ENCODE peak calls at places on chromosomes 6 and 20, in four cellular contexts. A is GM12878, Y is K562, C is GM12891. O is an unnamed sample.

GRCh38 chr6:21101694-21102093 is 491.9 kb upstream of the SOX4 start:
- DNase-seq in C (no peak), Y (peak), A (no peak), O (no peak)

GRCh38 chr20:31707994-31708744 is 14.5 kb downstream of the BCL2L1 start:
- DNase-seq in A (no peak), Y (peak), C (no peak), O (peak)

GRCh38 chr20:46010491-46011405 is 2.0 kb downstream of the MMP9 start:
- DNase-seq in A (no peak), Y (no peak), C (no peak), O (no peak)

GRCh38 chr6:134196568-134197301 is 121.2 kb downstream of the SGK1 start:
- DNase-seq in A (no peak), Y (peak), C (no peak), O (no peak)

GRCh38 chr6:105774247-105774646 is 311.9 kb upstream of the PRDM1 start:
- DNase-seq in C (no peak), A (no peak), Y (no peak), O (no peak)

GRCh38 chr20:60921021-60921622 is 330.9 kb upstream of the CDH4 start:
- DNase-seq in C (no peak), A (no peak), Y (peak), O (no peak)

GRCh38 chr6:137978252-137978896 is 111.3 kb downstream of the TNFAIP3 start:
- DNase-seq in A (peak), C (no peak), Y (peak), O (no peak)

GRCh38 chr6:9647043-9647520 is 767.8 kb downstream of the TFAP2A start:
- DNase-seq in C (no peak), A (no peak), Y (no peak), O (no peak)

GRCh38 chr20:49768204-49769124 is 44.2 kb upstream of the SLC9A8 start:
- DNase-seq in Y (no peak), A (peak), C (no peak), O (peak)

GRCh38 chr6:90701146-90701781 is 114.4 kb upstream of the MAP3K7 start:
- DNase-seq in A (no peak), Y (peak), C (no peak), O (peak)

GRCh38 chr6:15501806-15502450 is 160.9 kb downstream of the DTNBP1 start:
- DNase-seq in Y (no peak), A (no peak), C (no peak), O (no peak)

GRCh38 chr6:97626586-97627441 is 343.8 kb upstream of the MMS22L start:
- DNase-seq in Y (no peak), A (no peak), C (no peak), O (no peak)

GRCh38 chr6:81487489-81487888 is 265.0 kb downstream of the TENT5A start:
- DNase-seq in C (no peak), Y (no peak), A (no peak), O (no peak)

GRCh38 chr6:82410151-82410621 is 46.6 kb downstream of the TPBG start:
- DNase-seq in A (no peak), Y (no peak), C (no peak), O (no peak)

GRCh38 chr20:52936368-52936986 is 35.7 kb upstream of the TSHZ2 start:
- DNase-seq in Y (no peak), C (no peak), A (no peak), O (no peak)

GRCh38 chr6:15518878-15519277 is 143.9 kb downstream of the DTNBP1 start:
- DNase-seq in A (no peak), Y (no peak), C (no peak), O (no peak)

GRCh38 chr6:148987982-148988381 is 241.2 kb downstream of the UST start:
- DNase-seq in Y (no peak), C (no peak), A (no peak), O (no peak)

GRCh38 chr6:13248053-13248452 is 80.3 kb downstream of the TBC1D7 start:
- DNase-seq in Y (no peak), A (no peak), C (no peak), O (no peak)

GRCh38 chr6:34302929-34303328 is 54.1 kb upstream of the SMIM29 start:
- DNase-seq in C (no peak), Y (no peak), A (no peak), O (no peak)

GRCh38 chr6:6749791-6750434 is 161.4 kb downstream of the LY86 start:
- DNase-seq in A (no peak), C (no peak), Y (peak), O (peak)

GRCh38 chr20:60512436-60512835 is 554.2 kb downstream of the CDH26 start:
- DNase-seq in C (no peak), Y (no peak), A (no peak), O (no peak)

GRCh38 chr6:36028088-36028886 is 679 bp downstream of the MAPK14 start:
- DNase-seq in C (no peak), Y (peak), A (no peak), O (no peak)

GRCh38 chr20:46212252-46212651 is 94.1 kb downstream of the CD40 start:
- DNase-seq in Y (no peak), C (no peak), A (no peak), O (no peak)

GRCh38 chr6:46932941-46933340 is 11.2 kb upstream of the ADGRF5 start:
- DNase-seq in Y (no peak), C (no peak), A (no peak), O (no peak)

GRCh38 chr20:9408422-9409300 is 105.7 kb upstream of the LAMP5 start:
- DNase-seq in Y (no peak), C (no peak), A (no peak), O (no peak)

GRCh38 chr20:51542894-51543788 is 622 bp upstream of the NFATC2 start:
- DNase-seq in Y (no peak), A (no peak), C (no peak), O (no peak)

GRCh38 chr6:128487746-128488145 is 32.7 kb downstream of the PTPRK start:
- DNase-seq in A (no peak), C (no peak), Y (no peak), O (no peak)

GRCh38 chr6:134175532-134176282 is 123.3 kb upstream of the SLC2A12 start:
- DNase-seq in C (no peak), Y (peak), A (no peak), O (no peak)

GRCh38 chr6:20319520-20320357 is 81.9 kb upstream of the E2F3 start:
- DNase-seq in A (peak), C (peak), Y (no peak), O (peak)

GRCh38 chr20:20489054-20489453 is 121.2 kb downstream of the INSM1 start:
- DNase-seq in Y (no peak), A (peak), C (no peak), O (no peak)

GRCh38 chr20:20488388-20488787 is 120.5 kb downstream of the INSM1 start:
- DNase-seq in Y (no peak), C (no peak), A (no peak), O (no peak)

GRCh38 chr20:20490673-20491072 is 122.8 kb downstream of the INSM1 start:
- DNase-seq in A (no peak), Y (no peak), C (no peak), O (no peak)

GRCh38 chr20:20489623-20490341 is 121.9 kb downstream of the INSM1 start:
- DNase-seq in Y (no peak), A (no peak), C (no peak), O (no peak)

DNA sequence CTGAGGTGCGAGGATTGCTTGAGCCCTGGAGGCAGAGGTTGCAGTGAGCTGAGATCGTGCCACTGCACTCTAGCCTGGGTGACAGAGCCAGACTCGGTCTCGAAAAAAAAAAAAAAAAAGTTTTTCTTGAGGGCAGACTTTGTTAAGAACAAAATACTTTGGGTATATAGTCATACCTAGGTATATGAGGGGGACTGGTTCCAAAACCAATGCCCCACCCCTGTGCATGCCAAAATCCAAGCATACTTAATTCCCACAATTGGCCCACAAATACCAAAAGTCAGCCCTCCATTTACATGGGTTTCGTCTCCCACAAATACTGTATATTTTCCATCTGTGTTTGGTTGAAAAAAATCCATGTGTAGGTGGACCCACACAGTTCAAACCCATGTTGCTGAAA is 119.9 kb downstream of the INSM1 start:
- DNase-seq in Y (no peak), C (no peak), A (no peak), O (no peak)
- TF ChIP-seq SPI1 in Y (no peak), C (no peak), A (no peak), O (no peak)

GRCh38 chr20:33783818-33784217 is 27.3 kb upstream of the CHMP4B start:
- DNase-seq in C (no peak), Y (no peak), A (no peak), O (peak)
- TF ChIP-seq SPI1 in C (no peak), Y (no peak), A (no peak), O (no peak)

DNA sequence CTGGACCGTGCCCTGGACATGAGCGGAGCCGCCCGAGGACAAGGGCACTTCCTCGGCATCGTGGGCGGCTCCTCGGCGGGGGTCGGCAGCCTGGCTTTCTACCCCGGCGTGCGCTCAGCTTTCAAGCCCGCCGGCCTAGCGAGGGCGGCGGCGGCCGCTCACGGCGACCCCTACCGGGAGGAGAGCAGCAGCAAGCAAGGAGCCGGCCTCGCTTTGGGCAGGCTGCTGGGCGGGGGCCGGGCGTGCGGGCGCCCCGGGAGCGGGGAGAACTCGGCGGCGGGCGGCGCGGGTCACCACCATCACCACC is 6.7 kb downstream of the PRDM13 start:
- DNase-seq in C (peak), Y (no peak), A (no peak), O (peak)
- TF ChIP-seq SPI1 in C (no peak), Y (no peak), A (no peak), O (no peak)

GRCh38 chr6:66995669-66996068 is 1288.6 kb upstream of the EYS start:
- DNase-seq in C (no peak), Y (no peak), A (no peak), O (no peak)
- TF ChIP-seq SPI1 in C (no peak), Y (no peak), A (no peak), O (no peak)

GRCh38 chr6:157240059-157240959 is 83.0 kb downstream of the TMEM242 start:
- DNase-seq in Y (peak), A (no peak), C (no peak), O (no peak)
- TF ChIP-seq SPI1 in Y (no peak), A (no peak), C (no peak), O (no peak)